ENCODE peak calls at places on chromosomes 7 and 10, in five cellular contexts. J is adrenal gland, N is lung, L is esophagus squamous epithelium, D is Peyer's patch. S is an unnamed sample. For H3K36me3, the result is how much of the 10 kb centered on the place peaks cover.

GRCh38 chr10:121927361-121927840 is 430 bp downstream of the ATE1 start:
- DNase-seq in J (peak), N (peak), L (no peak), D (peak), S (no peak)

GRCh38 chr10:99461230-99461629 is 30.8 kb upstream of the GOT1 start:
- DNase-seq in J (no peak), N (no peak), L (no peak), D (no peak), S (no peak)

GRCh38 chr10:130213286-130214080 is 77.3 kb downstream of the GLRX3 start:
- DNase-seq in J (no peak), N (no peak), L (no peak), D (no peak), S (no peak)

GRCh38 chr7:73578342-73579124 is at the start of gene TBL2:
- DNase-seq in J (peak), N (peak), L (peak), D (peak), S (peak)

GRCh38 chr10:69374242-69374641 is 42.5 kb downstream of the TACR2 start:
- DNase-seq in J (no peak), N (no peak), L (no peak), D (no peak), S (no peak)

GRCh38 chr7:49094866-49095265 is 170.5 kb downstream of the CDC14C start:
- DNase-seq in J (no peak), N (no peak), L (no peak), D (no peak), S (no peak)

GRCh38 chr10:132397671-132398565 is 918 bp downstream of the PWWP2B start:
- DNase-seq in J (peak), N (peak), L (no peak), D (peak), S (no peak)

GRCh38 chr10:22320591-22321155 is at the start of gene BMI1:
- DNase-seq in J (peak), N (peak), L (no peak), D (peak), S (peak)

GRCh38 chr10:72953687-72954086 is 919 bp downstream of the PLA2G12B start:
- DNase-seq in J (no peak), N (no peak), L (no peak), D (peak), S (no peak)

GRCh38 chr7:50646069-50646468 is 80.9 kb upstream of the DDC start:
- DNase-seq in J (no peak), N (peak), L (no peak), D (no peak), S (no peak)

GRCh38 chr7:151121380-151122170 is 35.3 kb downstream of the AGAP3 start:
- DNase-seq in J (no peak), N (no peak), L (no peak), D (no peak), S (no peak)

GRCh38 chr7:151122276-151122675 is 36.0 kb downstream of the AGAP3 start:
- DNase-seq in J (no peak), N (no peak), L (no peak), D (no peak), S (no peak)

GRCh38 chr7:151119055-151119415 is 32.8 kb downstream of the AGAP3 start:
- DNase-seq in J (no peak), N (no peak), L (no peak), D (no peak), S (no peak)

GRCh38 chr7:151119902-151120301 is 33.6 kb downstream of the AGAP3 start:
- DNase-seq in J (no peak), N (no peak), L (no peak), D (no peak), S (no peak)

DNA sequence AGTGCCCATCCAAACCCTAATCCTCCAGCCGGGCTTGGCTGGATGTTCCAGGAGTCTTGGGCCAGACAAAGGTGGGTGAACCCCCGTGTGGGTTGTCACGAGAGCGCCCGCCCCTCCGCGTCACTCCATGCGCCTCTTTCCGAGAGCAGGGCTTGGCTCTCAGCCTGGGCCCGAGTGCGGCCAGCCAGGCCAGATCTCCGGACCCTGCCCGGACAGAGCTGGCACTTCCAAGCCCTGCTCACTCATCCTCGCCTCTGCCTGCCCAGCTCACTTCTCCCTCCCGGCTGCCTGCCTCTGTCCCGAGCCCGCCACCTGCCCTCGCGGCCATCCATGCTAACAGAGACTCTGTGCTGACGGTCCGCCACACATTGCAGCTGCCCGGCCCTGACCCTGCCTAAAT is 34.6 kb downstream of the AGAP3 start:
- DNase-seq in J (no peak), N (no peak), L (no peak), D (no peak), S (no peak)
- H3K36me3 ChIP-seq in J (under half), N (half or more), L (half or more), D (under half), S (half or more)

GRCh38 chr7:152851881-152852417 is 92.4 kb downstream of the ACTR3B start:
- DNase-seq in J (no peak), N (no peak), L (no peak), D (no peak), S (no peak)
- H3K36me3 ChIP-seq in J (under half), N (under half), L (under half), D (under half), S (half or more)

DNA sequence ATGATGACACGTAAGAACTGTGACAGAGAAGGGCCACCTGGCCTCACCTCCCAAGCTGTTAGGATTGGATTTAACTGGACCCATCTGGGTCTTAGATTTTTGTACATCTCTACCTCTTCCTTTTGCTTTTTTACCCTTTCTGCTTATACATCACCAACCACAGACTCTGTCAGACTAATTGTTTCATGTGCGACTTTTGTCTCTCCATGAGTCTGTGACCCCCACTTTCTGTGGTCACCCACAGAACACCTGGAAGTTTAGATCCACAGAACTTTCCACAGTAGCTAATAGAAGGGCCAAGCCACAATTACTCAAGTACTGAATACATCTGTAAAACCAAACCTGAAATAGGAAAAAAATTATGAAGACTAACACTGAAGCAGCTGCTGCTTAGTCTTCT is 23.1 kb downstream of the SEC31B start:
- DNase-seq in J (no peak), N (no peak), L (no peak), D (no peak), S (no peak)
- H3K36me3 ChIP-seq in J (under half), N (under half), L (half or more), D (under half), S (half or more)

GRCh38 chr10:125774581-125775191 is 935 bp downstream of the MMP21 start:
- DNase-seq in J (no peak), N (no peak), L (no peak), D (no peak), S (no peak)

GRCh38 chr10:125773702-125774101 is 1.9 kb downstream of the MMP21 start:
- DNase-seq in J (no peak), N (no peak), L (no peak), D (no peak), S (no peak)

GRCh38 chr10:125772112-125772863 is 3.3 kb downstream of the MMP21 start:
- DNase-seq in J (no peak), N (no peak), L (no peak), D (no peak), S (no peak)

GRCh38 chr10:125774144-125774543 is 1.5 kb downstream of the MMP21 start:
- DNase-seq in J (no peak), N (no peak), L (no peak), D (no peak), S (no peak)

DNA sequence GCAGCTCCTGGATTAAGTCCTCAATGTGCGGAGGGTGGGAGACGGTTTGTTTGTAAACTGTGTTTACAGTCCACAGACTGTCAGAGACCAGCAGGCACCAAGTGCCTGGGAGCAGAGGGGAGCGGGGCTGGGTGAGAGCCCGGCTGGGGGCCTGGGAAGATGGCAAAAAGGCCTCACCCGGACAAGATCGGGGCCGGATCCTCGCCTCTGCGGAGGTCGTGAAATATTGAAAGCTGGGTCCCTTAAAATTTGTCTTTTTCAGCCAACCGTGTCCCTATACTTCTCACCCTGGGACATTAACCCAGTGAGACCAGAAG is 2.8 kb downstream of the MMP21 start:
- DNase-seq in J (no peak), N (no peak), L (no peak), D (no peak), S (no peak)
- H3K36me3 ChIP-seq in J (under half), N (under half), L (under half), D (under half), S (under half)

GRCh38 chr10:97481071-97481470 is 17.2 kb downstream of the MMS19 start:
- DNase-seq in J (no peak), N (peak), L (no peak), D (no peak), S (no peak)
- H3K36me3 ChIP-seq in J (under half), N (under half), L (half or more), D (under half), S (under half)

DNA sequence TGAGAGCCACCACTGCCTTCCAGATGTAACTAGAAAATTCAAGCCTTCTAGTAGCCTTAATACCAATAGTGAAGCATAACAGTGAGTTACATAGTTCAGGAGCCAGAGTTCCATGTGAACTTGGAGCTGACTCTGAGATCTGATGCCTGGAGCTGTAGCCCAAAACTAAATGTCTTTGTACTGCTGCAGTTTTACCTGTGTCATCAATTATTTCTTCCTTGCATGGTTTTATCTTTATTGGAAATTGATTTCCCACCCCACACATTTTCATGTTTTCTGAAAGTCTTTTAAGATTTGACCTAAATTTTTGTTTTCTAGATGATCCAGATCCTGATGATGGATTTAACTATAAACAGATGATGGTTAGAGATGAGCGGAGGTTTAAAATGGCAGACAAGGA is 17.0 kb downstream of the OPN1SW start:
- DNase-seq in J (no peak), N (no peak), L (no peak), D (no peak), S (peak)
- H3K36me3 ChIP-seq in J (under half), N (under half), L (half or more), D (under half), S (under half)

GRCh38 chr7:87199700-87200450 is 19.7 kb downstream of the TMEM243 start:
- DNase-seq in J (peak), N (no peak), L (no peak), D (no peak), S (no peak)
- H3K36me3 ChIP-seq in J (under half), N (under half), L (half or more), D (under half), S (under half)

DNA sequence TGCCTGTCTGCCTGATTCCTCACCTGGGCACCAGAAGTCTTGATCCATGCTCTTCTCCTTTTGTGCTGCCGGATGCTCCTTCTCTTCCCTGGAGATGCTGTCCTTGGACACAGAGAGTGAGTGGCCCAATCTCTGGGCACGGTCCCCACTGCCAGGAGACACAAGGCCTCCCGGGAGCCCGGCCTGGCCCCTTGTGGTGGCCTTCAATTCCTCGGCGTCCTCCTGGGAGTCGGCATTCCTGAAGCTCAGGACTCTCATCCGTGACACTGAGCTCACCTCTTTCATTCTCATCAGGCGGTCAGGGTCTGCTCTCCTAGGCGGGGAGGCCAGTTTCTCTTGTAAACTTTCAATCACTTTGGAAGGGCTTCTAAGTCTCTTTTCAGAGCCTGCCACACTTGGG is 33.3 kb downstream of the JCAD start:
- DNase-seq in J (peak), N (no peak), L (no peak), D (no peak), S (no peak)
- H3K36me3 ChIP-seq in J (under half), N (under half), L (under half), D (under half), S (under half)

S was measured in esophagus muscularis mucosa.